ENCODE peak calls at places on chromosomes 6 and 20, in nine cellular contexts. Q, N, B, U, O, P, K, W and Y are unnamed samples.

GRCh38 chr6:24927234-24927955 is 8.4 kb downstream of the RIPOR2 start:
- DNase-seq in O (no peak), B (no peak), W (no peak), N (no peak), U (no peak), Q (no peak), K (no peak), P (no peak), Y (no peak)

GRCh38 chr6:144265390-144265789 is 19.7 kb upstream of the UTRN start:
- DNase-seq in P (peak), W (peak), O (peak), Q (no peak), B (no peak), K (peak), N (no peak), U (peak), Y (peak)

GRCh38 chr6:138546733-138547185 is 47.5 kb upstream of the NHSL1 start:
- DNase-seq in U (no peak), P (no peak), N (no peak), B (no peak), K (no peak), Q (no peak), W (peak), O (peak), Y (peak)

GRCh38 chr20:24627926-24628325 is 158.5 kb downstream of the SYNDIG1 start:
- DNase-seq in N (no peak), O (no peak), K (no peak), B (no peak), P (no peak), Q (no peak), W (no peak), U (no peak), Y (no peak)

GRCh38 chr6:20919677-20920385 is 385.6 kb downstream of the CDKAL1 start:
- DNase-seq in P (no peak), O (no peak), N (no peak), K (peak), W (peak), U (no peak), B (no peak), Q (no peak), Y (no peak)

GRCh38 chr6:10322991-10323390 is 91.9 kb downstream of the TFAP2A start:
- DNase-seq in N (no peak), U (no peak), W (no peak), Q (no peak), B (no peak), K (no peak), O (no peak), P (no peak), Y (no peak)

GRCh38 chr6:41464481-41464880 is 81.7 kb upstream of the FOXP4 start:
- DNase-seq in U (no peak), N (no peak), W (peak), Q (no peak), B (no peak), O (no peak), K (no peak), P (no peak), Y (no peak)

GRCh38 chr20:24502184-24502583 is 32.8 kb downstream of the SYNDIG1 start:
- DNase-seq in U (no peak), K (no peak), N (no peak), W (peak), P (no peak), B (no peak), O (no peak), Q (peak), Y (no peak)

GRCh38 chr6:108798672-108799355 is 49.4 kb upstream of the ARMC2 start:
- DNase-seq in B (peak), O (peak), N (peak), W (no peak), U (peak), K (no peak), P (no peak), Q (no peak), Y (peak)

GRCh38 chr6:114144887-114145851 is 174.2 kb upstream of the HDAC2 start:
- DNase-seq in N (no peak), O (peak), K (no peak), B (no peak), W (no peak), P (no peak), Q (no peak), U (peak), Y (no peak)

GRCh38 chr6:28585335-28585734 is 59.7 kb downstream of the GPX5 start:
- DNase-seq in W (peak), O (no peak), N (no peak), U (no peak), Q (no peak), K (no peak), P (no peak), B (no peak), Y (no peak)

GRCh38 chr6:25229671-25230321 is 49.4 kb upstream of the CARMIL1 start:
- DNase-seq in Q (peak), P (no peak), W (peak), K (no peak), B (no peak), U (no peak), N (no peak), O (no peak), Y (no peak)

GRCh38 chr6:14706378-14706929 is 539.4 kb upstream of the JARID2 start:
- DNase-seq in K (no peak), N (no peak), W (peak), P (no peak), U (no peak), B (no peak), O (no peak), Q (peak), Y (peak)

GRCh38 chr6:111080713-111081112 is 6.6 kb upstream of the SLC16A10 start:
- DNase-seq in O (no peak), W (no peak), Q (no peak), P (no peak), U (no peak), N (no peak), B (no peak), K (no peak), Y (no peak)